ENCODE peak calls at places on chromosomes 2 and 18, in six cellular contexts. M is right lobe of liver, S is heart right ventricle, A is AG04450, B is kidney, P is mesendoderm. I is an unnamed sample.

GRCh38 chr2:21195326-21195725 is 71.6 kb downstream of the TDRD15 start:
- DNase-seq in P (peak), B (no peak), M (no peak), A (no peak), S (no peak), I (no peak)

GRCh38 chr2:240560084-240560479 is at the start of gene DUSP28:
- DNase-seq in M (peak), B (peak), S (peak), P (peak), A (no peak), I (peak)

GRCh38 chr2:219969508-219969907 is 342.1 kb downstream of the SLC4A3 start:
- DNase-seq in S (no peak), M (no peak), P (no peak), B (no peak), A (peak), I (peak)

GRCh38 chr2:205806126-205806905 is 124.0 kb downstream of the NRP2 start:
- DNase-seq in P (no peak), S (no peak), M (peak), B (no peak), A (no peak), I (no peak)

GRCh38 chr18:48195782-48196181 is 213.4 kb downstream of the ZBTB7C start:
- DNase-seq in B (no peak), P (no peak), S (no peak), A (no peak), M (no peak), I (no peak)

GRCh38 chr2:9707008-9707407 is 76.2 kb upstream of the YWHAQ start:
- DNase-seq in S (no peak), M (no peak), P (no peak), A (no peak), B (no peak), I (no peak)

GRCh38 chr18:26405190-26405781 is 143.1 kb downstream of the KCTD1 start:
- DNase-seq in M (no peak), A (no peak), S (peak), B (peak), P (peak), I (no peak)

GRCh38 chr18:75036941-75037516 is 171.9 kb downstream of the PTGR3 start:
- DNase-seq in A (peak), S (no peak), M (no peak), P (no peak), B (no peak), I (no peak)

GRCh38 chr2:45242161-45242741 is 233.0 kb upstream of the SIX2 start:
- DNase-seq in S (no peak), A (no peak), P (no peak), M (no peak), B (no peak), I (peak)

GRCh38 chr2:222912117-222912516 is 51.3 kb downstream of the ACSL3 start:
- DNase-seq in P (peak), M (no peak), A (no peak), S (no peak), B (no peak), I (no peak)

GRCh38 chr2:71882949-71883472 is 264.7 kb downstream of the CYP26B1 start:
- DNase-seq in P (peak), M (peak), S (peak), B (peak), A (peak), I (no peak)

GRCh38 chr2:28413896-28414290 is 21.2 kb downstream of the FOSL2 start:
- DNase-seq in P (no peak), A (no peak), S (no peak), B (no peak), M (no peak), I (no peak)

GRCh38 chr18:58100154-58100553 is 56.1 kb downstream of the NEDD4L start:
- DNase-seq in B (no peak), P (no peak), S (no peak), A (no peak), M (no peak), I (no peak)

GRCh38 chr18:4270988-4271387 is 184.1 kb downstream of the DLGAP1 start:
- DNase-seq in B (no peak), A (no peak), P (no peak), M (no peak), S (no peak), I (no peak)

GRCh38 chr2:127225186-127225960 is 5.3 kb upstream of the CYP27C1 start:
- DNase-seq in M (no peak), B (no peak), P (peak), S (no peak), A (no peak), I (no peak)

GRCh38 chr18:62357079-62357719 is 32.1 kb downstream of the TNFRSF11A start:
- DNase-seq in P (no peak), S (no peak), M (no peak), A (no peak), B (no peak), I (no peak)

GRCh38 chr18:62348474-62348873 is 23.4 kb downstream of the TNFRSF11A start:
- DNase-seq in B (no peak), P (no peak), M (no peak), A (no peak), S (no peak), I (no peak)

DNA sequence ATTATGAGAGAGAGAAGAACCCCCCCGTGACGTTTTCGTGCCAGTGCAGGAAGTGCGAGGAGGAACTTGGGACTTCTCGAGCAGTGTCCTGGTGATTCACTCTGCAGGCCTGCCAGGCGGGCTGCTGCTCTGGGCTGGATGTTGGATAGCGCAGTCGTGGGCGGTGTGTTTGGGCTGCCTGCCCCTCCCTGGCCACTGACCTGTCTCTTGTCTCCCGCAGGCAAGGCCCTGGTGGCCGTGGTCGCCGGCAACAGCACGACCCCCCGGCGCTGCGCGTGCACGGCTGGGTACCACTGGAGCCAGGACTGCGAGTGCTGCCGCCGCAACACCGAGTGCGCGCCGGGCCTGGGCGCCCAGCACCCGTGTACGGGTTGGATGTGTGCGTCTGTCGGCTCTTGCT is 29.1 kb downstream of the TNFRSF11A start:
- DNase-seq in A (no peak), B (no peak), M (no peak), S (no peak), P (no peak), I (no peak)
- H3K4me3 ChIP-seq in A (no peak), B (no peak), M (no peak), S (no peak), P (no peak), I (no peak)

DNA sequence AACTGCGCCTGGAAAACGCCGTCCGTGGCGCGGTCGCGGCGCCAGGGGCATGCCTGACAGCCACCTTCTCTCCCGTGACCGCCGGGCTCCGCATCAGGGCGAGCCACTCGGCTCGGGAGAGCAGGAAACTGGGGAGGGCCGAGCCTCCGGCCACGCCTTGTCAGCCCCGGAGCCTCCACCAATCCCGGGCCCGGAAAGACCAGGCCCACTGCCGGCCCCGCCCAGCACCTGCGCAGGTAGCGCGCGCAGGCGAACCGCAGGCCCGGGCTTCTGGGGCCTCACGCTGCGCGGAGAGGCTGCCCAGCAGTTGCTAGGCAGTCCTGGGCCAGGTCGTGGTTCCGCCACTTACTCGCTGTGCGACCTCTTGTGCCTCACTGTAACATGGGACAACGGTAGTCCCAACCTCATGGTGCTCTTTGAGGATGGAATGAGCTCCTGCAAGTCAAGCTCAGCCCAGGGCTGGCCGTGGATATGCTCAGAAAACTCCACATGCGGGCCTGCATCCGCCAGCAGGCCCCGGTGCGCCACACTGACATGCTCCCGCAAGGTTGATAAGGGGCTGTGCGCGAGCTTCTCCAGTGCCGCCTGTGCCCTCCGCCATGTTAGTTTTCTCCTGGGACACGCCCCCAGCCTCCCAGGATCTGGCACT is 97.1 kb downstream of the INHBB start:
- DNase-seq in P (peak), S (no peak), M (peak), A (no peak), B (peak), I (no peak)
- H3K4me3 ChIP-seq in P (peak), S (peak), M (peak), A (no peak), B (peak), I (peak)

GRCh38 chr2:144261336-144261735 is 258.6 kb downstream of the ZEB2 start:
- DNase-seq in B (no peak), P (peak), S (no peak), A (no peak), M (no peak), I (no peak)
- H3K4me3 ChIP-seq in B (no peak), P (no peak), S (no peak), A (no peak), M (no peak), I (no peak)

GRCh38 chr2:113064898-113065297 is 2.9 kb upstream of the IL1F10 start:
- DNase-seq in M (no peak), P (no peak), S (no peak), A (no peak), B (no peak), I (no peak)
- H3K4me3 ChIP-seq in M (no peak), P (no peak), S (no peak), A (no peak), B (no peak), I (no peak)

GRCh38 chr2:168454737-168455691 is 1.1 kb upstream of the CERS6 start:
- DNase-seq in M (no peak), P (no peak), S (no peak), A (no peak), B (no peak), I (no peak)

GRCh38 chr2:168455692-168456525 is at the start of gene CERS6:
- DNase-seq in P (peak), B (peak), S (peak), A (peak), M (peak), I (peak)

GRCh38 chr2:168457177-168457905 is 1.3 kb downstream of the CERS6 start:
- DNase-seq in B (no peak), M (no peak), P (no peak), A (no peak), S (no peak), I (no peak)

GRCh38 chr2:168459256-168459655 is 3.2 kb downstream of the CERS6 start:
- DNase-seq in M (no peak), S (no peak), P (no peak), A (no peak), B (no peak), I (no peak)

GRCh38 chr2:168456526-168457176 is 579 bp downstream of the CERS6 start:
- DNase-seq in P (peak), A (no peak), B (peak), S (peak), M (peak), I (no peak)
- H3K4me3 ChIP-seq in P (peak), A (peak), B (peak), S (peak), M (peak), I (peak)

GRCh38 chr2:27265536-27265870 is 2.7 kb upstream of the SLC30A3 start:
- DNase-seq in M (no peak), P (no peak), B (no peak), S (no peak), A (no peak), I (no peak)

GRCh38 chr2:27262379-27263286 is at the start of gene SLC30A3:
- DNase-seq in A (no peak), B (peak), M (peak), P (no peak), S (peak), I (no peak)

GRCh38 chr2:27263287-27264252 is 723 bp upstream of the SLC30A3 start:
- DNase-seq in B (no peak), M (no peak), S (no peak), P (peak), A (no peak), I (no peak)

GRCh38 chr2:27264753-27265535 is 2.1 kb upstream of the SLC30A3 start:
- DNase-seq in A (no peak), S (peak), B (peak), M (no peak), P (peak), I (no peak)

DNA sequence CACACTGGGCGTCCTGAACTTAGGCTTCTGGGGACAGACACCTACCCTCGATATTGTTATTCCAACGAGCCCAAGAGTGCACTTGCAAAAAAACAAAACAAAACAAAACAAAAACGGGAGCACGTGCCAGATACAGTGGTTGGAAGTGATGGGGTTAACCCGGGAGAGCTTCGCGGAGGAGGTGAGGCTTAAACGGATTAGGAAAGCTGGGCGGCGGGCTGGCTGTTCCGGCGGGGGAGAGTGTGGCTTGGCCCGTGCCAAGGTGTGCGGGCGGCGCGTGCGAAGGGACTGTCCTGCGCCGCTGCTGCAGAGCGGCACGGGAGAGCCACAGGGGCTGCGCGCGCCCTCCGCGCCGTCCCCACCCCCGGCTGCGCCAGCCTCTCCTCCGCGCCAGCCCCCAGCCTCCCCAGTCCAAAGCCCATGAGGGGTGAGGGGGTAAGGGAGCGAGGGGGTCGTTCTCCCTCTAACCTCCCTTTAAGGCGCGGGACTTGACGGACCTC is 1.5 kb upstream of the SLC30A3 start:
- DNase-seq in P (peak), A (no peak), S (no peak), B (no peak), M (no peak), I (no peak)
- H3K4me3 ChIP-seq in P (no peak), A (no peak), S (peak), B (peak), M (no peak), I (peak)

I was measured in retinal pigment epithelial cell.